ENCODE peak calls at places on chromosomes 13 and 19, in eight cellular contexts. One of them, this sample, is unnamed.
A peak's percentile ranks its signal among the peaks of the same experiment; 100 is the strongest.

GRCh38 chr13:106756446-106756845 is 188.5 kb upstream of the ARGLU1 start:
- DNase-seq in Panc1: no peak
- DNase-seq in left ventricle myocardium inferior: no peak
- DNase-seq in IMR-90: no peak
- DNase-seq in PC-9: no peak
- DNase-seq in osteoblast: no peak
- DNase-seq in ovary: no peak
- DNase-seq in sigmoid colon: no peak
- DNase-seq in this sample: no peak

GRCh38 chr13:105991622-105992254 is 543.7 kb downstream of the EFNB2 start:
- DNase-seq in Panc1: no peak
- DNase-seq in left ventricle myocardium inferior: no peak
- DNase-seq in IMR-90: peak; percentile 80
- DNase-seq in PC-9: peak; percentile 66
- DNase-seq in osteoblast: peak; percentile 81
- DNase-seq in ovary: no peak
- DNase-seq in sigmoid colon: no peak
- DNase-seq in this sample: no peak

GRCh38 chr13:29479716-29480492 is 115.6 kb downstream of the SLC7A1 start:
- DNase-seq in Panc1: no peak
- DNase-seq in left ventricle myocardium inferior: no peak
- DNase-seq in IMR-90: no peak
- DNase-seq in PC-9: no peak
- DNase-seq in osteoblast: no peak
- DNase-seq in ovary: peak; percentile 76
- DNase-seq in sigmoid colon: no peak
- DNase-seq in this sample: no peak

GRCh38 chr13:48489666-48490065 is 43.2 kb downstream of the RCBTB2 start:
- DNase-seq in Panc1: no peak
- DNase-seq in left ventricle myocardium inferior: no peak
- DNase-seq in IMR-90: no peak
- DNase-seq in PC-9: no peak
- DNase-seq in osteoblast: no peak
- DNase-seq in ovary: no peak
- DNase-seq in sigmoid colon: no peak
- DNase-seq in this sample: no peak

GRCh38 chr19:22945560-22945959 is 57.4 kb downstream of the ZNF728 start:
- DNase-seq in Panc1: no peak
- DNase-seq in left ventricle myocardium inferior: no peak
- DNase-seq in IMR-90: peak; percentile 16
- DNase-seq in PC-9: no peak
- DNase-seq in osteoblast: no peak
- DNase-seq in ovary: no peak
- DNase-seq in sigmoid colon: no peak
- DNase-seq in this sample: peak; percentile 26

GRCh38 chr19:40231544-40232424 is 5.3 kb upstream of the CCNP start:
- DNase-seq in Panc1: no peak
- DNase-seq in left ventricle myocardium inferior: peak; percentile 44
- DNase-seq in IMR-90: no peak
- DNase-seq in PC-9: no peak
- DNase-seq in osteoblast: no peak
- DNase-seq in ovary: no peak
- DNase-seq in sigmoid colon: no peak
- DNase-seq in this sample: no peak

GRCh38 chr19:2650515-2650914 is 52.0 kb downstream of the GNG7 start:
- DNase-seq in Panc1: no peak
- DNase-seq in left ventricle myocardium inferior: peak; percentile 47
- DNase-seq in IMR-90: no peak
- DNase-seq in PC-9: no peak
- DNase-seq in osteoblast: peak; percentile 60
- DNase-seq in ovary: peak; percentile 71
- DNase-seq in sigmoid colon: no peak
- DNase-seq in this sample: no peak

GRCh38 chr19:6707658-6708018 is 12.8 kb downstream of the C3 start:
- DNase-seq in Panc1: no peak
- DNase-seq in left ventricle myocardium inferior: no peak
- DNase-seq in IMR-90: no peak
- DNase-seq in PC-9: no peak
- DNase-seq in osteoblast: peak; percentile 81
- DNase-seq in ovary: no peak
- DNase-seq in sigmoid colon: no peak
- DNase-seq in this sample: no peak

GRCh38 chr19:41319500-41320184 is 9.7 kb downstream of the CCDC97 start:
- DNase-seq in Panc1: no peak
- DNase-seq in left ventricle myocardium inferior: no peak
- DNase-seq in IMR-90: no peak
- DNase-seq in PC-9: no peak
- DNase-seq in osteoblast: peak; percentile 43
- DNase-seq in ovary: no peak
- DNase-seq in sigmoid colon: no peak
- DNase-seq in this sample: no peak

GRCh38 chr19:44657211-44657921 is 13.7 kb downstream of the PVR start:
- DNase-seq in Panc1: no peak
- DNase-seq in left ventricle myocardium inferior: peak; percentile 59
- DNase-seq in IMR-90: peak; percentile 68
- DNase-seq in PC-9: peak; percentile 45
- DNase-seq in osteoblast: peak; percentile 97
- DNase-seq in ovary: peak; percentile 70
- DNase-seq in sigmoid colon: peak; percentile 69
- DNase-seq in this sample: peak; percentile 85

GRCh38 chr13:40547545-40548322 is 118.7 kb downstream of the FOXO1 start:
- DNase-seq in Panc1: no peak
- DNase-seq in left ventricle myocardium inferior: no peak
- DNase-seq in IMR-90: no peak
- DNase-seq in PC-9: no peak
- DNase-seq in osteoblast: peak; percentile 18
- DNase-seq in ovary: no peak
- DNase-seq in sigmoid colon: no peak
- DNase-seq in this sample: no peak

GRCh38 chr19:49678970-49679831 is 2.1 kb downstream of the PRMT1 start:
- DNase-seq in Panc1: no peak
- DNase-seq in left ventricle myocardium inferior: no peak
- DNase-seq in IMR-90: no peak
- DNase-seq in PC-9: no peak
- DNase-seq in osteoblast: peak; percentile 79
- DNase-seq in ovary: no peak
- DNase-seq in sigmoid colon: no peak
- DNase-seq in this sample: no peak

GRCh38 chr13:50740052-50740741 is 103.3 kb downstream of the DLEU7 start:
- DNase-seq in Panc1: no peak
- DNase-seq in left ventricle myocardium inferior: no peak
- DNase-seq in IMR-90: no peak
- DNase-seq in PC-9: no peak
- DNase-seq in osteoblast: no peak
- DNase-seq in ovary: no peak
- DNase-seq in sigmoid colon: no peak
- DNase-seq in this sample: no peak

GRCh38 chr19:5805465-5806132 is 732 bp downstream of the NRTN start:
- DNase-seq in Panc1: no peak
- DNase-seq in left ventricle myocardium inferior: peak; percentile 61
- DNase-seq in IMR-90: peak; percentile 24
- DNase-seq in PC-9: peak; percentile 72
- DNase-seq in osteoblast: peak; percentile 97
- DNase-seq in ovary: peak; percentile 36
- DNase-seq in sigmoid colon: peak; percentile 92
- DNase-seq in this sample: peak; percentile 93

GRCh38 chr13:29046588-29046987 is 226.4 kb downstream of the MTUS2 start:
- DNase-seq in Panc1: no peak
- DNase-seq in left ventricle myocardium inferior: no peak
- DNase-seq in IMR-90: no peak
- DNase-seq in PC-9: no peak
- DNase-seq in osteoblast: no peak
- DNase-seq in ovary: no peak
- DNase-seq in sigmoid colon: no peak
- DNase-seq in this sample: no peak

GRCh38 chr19:4897146-4897545 is 5.5 kb downstream of the ARRDC5 start:
- DNase-seq in Panc1: no peak
- DNase-seq in left ventricle myocardium inferior: no peak
- DNase-seq in IMR-90: no peak
- DNase-seq in PC-9: no peak
- DNase-seq in osteoblast: no peak
- DNase-seq in ovary: no peak
- DNase-seq in sigmoid colon: no peak
- DNase-seq in this sample: no peak

GRCh38 chr13:59086147-59086546 is 1077.6 kb downstream of the DIAPH3 start:
- DNase-seq in Panc1: no peak
- DNase-seq in left ventricle myocardium inferior: no peak
- DNase-seq in IMR-90: peak; percentile 88
- DNase-seq in PC-9: no peak
- DNase-seq in osteoblast: no peak
- DNase-seq in ovary: no peak
- DNase-seq in sigmoid colon: no peak
- DNase-seq in this sample: no peak

DNA sequence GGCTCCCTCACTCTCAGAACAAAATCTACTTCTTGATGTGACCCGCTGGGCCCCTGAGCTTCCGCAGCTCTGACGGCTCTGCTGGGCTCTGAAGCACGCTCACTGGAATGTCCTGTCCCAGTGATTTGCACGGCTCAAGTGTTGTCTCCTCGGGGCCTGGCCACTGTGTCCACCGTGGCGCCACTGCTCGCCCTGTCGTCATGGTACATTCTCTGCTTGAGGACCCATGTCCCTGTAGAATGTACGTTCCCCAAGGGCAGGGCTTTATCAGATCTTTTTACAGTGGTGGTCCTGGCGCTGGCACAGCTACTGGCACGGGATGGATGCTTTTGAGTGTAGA is 12.1 kb downstream of the KLHL26 start:
- DNase-seq in Panc1: no peak
- DNase-seq in left ventricle myocardium inferior: no peak
- DNase-seq in IMR-90: no peak
- DNase-seq in PC-9: no peak
- DNase-seq in osteoblast: peak; percentile 66
- DNase-seq in ovary: no peak
- DNase-seq in sigmoid colon: no peak
- DNase-seq in this sample: no peak
- H3K4me3 ChIP-seq in Panc1: no peak overlapping the region
- H3K4me3 ChIP-seq in left ventricle myocardium inferior: peak overlapping the region; percentile 52
- H3K4me3 ChIP-seq in IMR-90: no peak overlapping the region
- H3K4me3 ChIP-seq in PC-9: no peak overlapping the region
- H3K4me3 ChIP-seq in osteoblast: peak overlapping the region; percentile 54
- H3K4me3 ChIP-seq in ovary: no peak overlapping the region
- H3K4me3 ChIP-seq in sigmoid colon: peak overlapping the region; percentile 27
- H3K4me3 ChIP-seq in this sample: no peak overlapping the region

GRCh38 chr13:98886587-98886986 is 91.3 kb downstream of the DOCK9 start:
- DNase-seq in Panc1: no peak
- DNase-seq in left ventricle myocardium inferior: no peak
- DNase-seq in IMR-90: no peak
- DNase-seq in PC-9: no peak
- DNase-seq in osteoblast: no peak
- DNase-seq in ovary: no peak
- DNase-seq in sigmoid colon: no peak
- DNase-seq in this sample: no peak
- H3K9me3 ChIP-seq in Panc1: no peaks in the 10 kb centered on the region
- H3K9me3 ChIP-seq in left ventricle myocardium inferior: no peaks in the 10 kb centered on the region
- H3K9me3 ChIP-seq in IMR-90: no peaks in the 10 kb centered on the region
- H3K9me3 ChIP-seq in PC-9: no peaks in the 10 kb centered on the region
- H3K9me3 ChIP-seq in osteoblast: no peaks in the 10 kb centered on the region
- H3K9me3 ChIP-seq in ovary: no peaks in the 10 kb centered on the region
- H3K9me3 ChIP-seq in sigmoid colon: no peaks in the 10 kb centered on the region
- H3K9me3 ChIP-seq in this sample: no peaks in the 10 kb centered on the region

GRCh38 chr13:98447881-98448641 is 128.8 kb downstream of the STK24 start:
- DNase-seq in Panc1: no peak
- DNase-seq in left ventricle myocardium inferior: peak; percentile 58
- DNase-seq in IMR-90: no peak
- DNase-seq in PC-9: no peak
- DNase-seq in osteoblast: peak; percentile 66
- DNase-seq in ovary: no peak
- DNase-seq in sigmoid colon: no peak
- DNase-seq in this sample: peak; percentile 87
- TF ChIP-seq CTCF in Panc1: peak; percentile 79
- TF ChIP-seq CTCF in left ventricle myocardium inferior: peak; percentile 71
- TF ChIP-seq CTCF in IMR-90: peak; percentile 46
- TF ChIP-seq CTCF in PC-9: peak; percentile 51
- TF ChIP-seq CTCF in osteoblast: peak; percentile 62
- TF ChIP-seq CTCF in ovary: no peak
- TF ChIP-seq CTCF in sigmoid colon: peak; percentile 51
- TF ChIP-seq CTCF in this sample: peak; percentile 93

GRCh38 chr13:94967183-94968039 is 255.1 kb upstream of the SOX21 start:
- DNase-seq in Panc1: no peak
- DNase-seq in left ventricle myocardium inferior: no peak
- DNase-seq in IMR-90: no peak
- DNase-seq in PC-9: no peak
- DNase-seq in osteoblast: peak; percentile 84
- DNase-seq in ovary: peak; percentile 20
- DNase-seq in sigmoid colon: no peak
- DNase-seq in this sample: peak; percentile 40
- H3K4me3 ChIP-seq in Panc1: peak overlapping the region; percentile 72
- H3K4me3 ChIP-seq in left ventricle myocardium inferior: peak overlapping the region; percentile 57
- H3K4me3 ChIP-seq in IMR-90: peak overlapping the region; percentile 20
- H3K4me3 ChIP-seq in PC-9: no peak overlapping the region
- H3K4me3 ChIP-seq in osteoblast: peak overlapping the region; percentile 65
- H3K4me3 ChIP-seq in ovary: peak overlapping the region; percentile 17
- H3K4me3 ChIP-seq in sigmoid colon: peak overlapping the region; percentile 39
- H3K4me3 ChIP-seq in this sample: peak overlapping the region; percentile 14

DNA sequence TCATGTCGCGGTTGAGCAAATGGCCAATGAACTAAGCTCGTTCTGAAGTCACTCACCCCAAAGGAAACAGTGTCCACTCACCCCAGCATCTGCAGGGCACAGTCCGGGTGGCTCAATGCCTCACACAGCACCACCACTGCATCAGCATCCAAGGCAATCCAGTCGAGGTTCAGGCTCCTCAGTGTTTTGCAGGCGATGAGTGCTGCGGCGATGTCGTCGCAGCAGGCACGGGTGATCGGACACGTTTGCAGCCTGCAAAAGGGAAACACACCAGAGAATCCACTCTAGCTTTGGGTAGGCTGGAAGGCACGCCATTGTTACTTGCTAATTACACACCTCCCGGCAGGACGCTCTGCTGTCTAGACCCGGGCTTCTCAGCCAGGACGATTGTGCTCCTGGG is 26.5 kb downstream of the NLRP9 start:
- DNase-seq in Panc1: no peak
- DNase-seq in left ventricle myocardium inferior: no peak
- DNase-seq in IMR-90: no peak
- DNase-seq in PC-9: no peak
- DNase-seq in osteoblast: no peak
- DNase-seq in ovary: no peak
- DNase-seq in sigmoid colon: no peak
- DNase-seq in this sample: no peak
- H3K9me3 ChIP-seq in Panc1: no peaks in the 10 kb centered on the region
- H3K9me3 ChIP-seq in left ventricle myocardium inferior: no peaks in the 10 kb centered on the region
- H3K9me3 ChIP-seq in IMR-90: peaks cover 9% of the 10 kb centered on the region
- H3K9me3 ChIP-seq in PC-9: no peaks in the 10 kb centered on the region
- H3K9me3 ChIP-seq in osteoblast: no peaks in the 10 kb centered on the region
- H3K9me3 ChIP-seq in ovary: no peaks in the 10 kb centered on the region
- H3K9me3 ChIP-seq in sigmoid colon: no peaks in the 10 kb centered on the region
- H3K9me3 ChIP-seq in this sample: no peaks in the 10 kb centered on the region

This sample was measured in BE2C.